ENCODE peak calls at places on chromosome 7, in ten cellular contexts. I, M, X, E, Q, C, V, W, Z and G are unnamed samples.

GRCh38 chr7:88835147-88835728 is 39.7 kb upstream of the TEX47 start:
- DNase-seq in I (no peak), M (no peak), X (no peak), E (peak; percentile 7), Q (peak; percentile 9), C (peak; percentile 7), V (peak; percentile 58), W (peak; percentile 20), Z (peak; percentile 87), G (peak; percentile 13)

GRCh38 chr7:2982831-2983230 is 60.8 kb downstream of the CARD11 start:
- DNase-seq in I (peak; percentile 56), M (no peak), X (peak; percentile 50), E (no peak), Q (peak; percentile 18), C (peak; percentile 84), V (no peak), W (no peak), Z (no peak), G (no peak)

GRCh38 chr7:137760111-137760510 is 86.7 kb downstream of the DGKI start:
- DNase-seq in I (no peak), M (no peak), X (no peak), E (no peak), Q (no peak), C (no peak), V (no peak), W (no peak), Z (no peak), G (no peak)

GRCh38 chr7:713488-714230 is 12.8 kb upstream of the DNAAF5 start:
- DNase-seq in I (no peak), M (no peak), X (no peak), E (no peak), Q (no peak), C (no peak), V (no peak), W (no peak), Z (no peak), G (no peak)

GRCh38 chr7:88465586-88465985 is 158.9 kb upstream of the STEAP4 start:
- DNase-seq in I (no peak), M (no peak), X (no peak), E (no peak), Q (no peak), C (no peak), V (no peak), W (no peak), Z (no peak), G (peak; percentile 31)

GRCh38 chr7:112252691-112253090 is 46.2 kb downstream of the ZNF277 start:
- DNase-seq in I (no peak), M (no peak), X (no peak), E (no peak), Q (no peak), C (no peak), V (no peak), W (no peak), Z (no peak), G (no peak)

GRCh38 chr7:42151309-42151708 is 85.7 kb downstream of the GLI3 start:
- DNase-seq in I (no peak), M (no peak), X (no peak), E (no peak), Q (no peak), C (no peak), V (no peak), W (no peak), Z (no peak), G (no peak)

GRCh38 chr7:99618726-99619125 is 2.0 kb downstream of the ZSCAN25 start:
- DNase-seq in I (no peak), M (no peak), X (no peak), E (no peak), Q (no peak), C (no peak), V (no peak), W (no peak), Z (peak; percentile 27), G (peak; percentile 98)

GRCh38 chr7:43757073-43757720 is 1.3 kb upstream of the BLVRA start:
- DNase-seq in I (no peak), M (no peak), X (no peak), E (no peak), Q (no peak), C (no peak), V (no peak), W (no peak), Z (no peak), G (no peak)

GRCh38 chr7:2711895-2712675 is 24.1 kb downstream of the AMZ1 start:
- DNase-seq in I (no peak), M (no peak), X (no peak), E (no peak), Q (no peak), C (no peak), V (no peak), W (no peak), Z (peak; percentile 22), G (no peak)

GRCh38 chr7:69677054-69677847 is 79.0 kb downstream of the AUTS2 start:
- DNase-seq in I (no peak), M (no peak), X (no peak), E (peak; percentile 1), Q (no peak), C (no peak), V (no peak), W (no peak), Z (peak; percentile 75), G (no peak)

GRCh38 chr7:2824678-2825461 is 19.2 kb downstream of the GNA12 start:
- DNase-seq in I (no peak), M (no peak), X (peak; percentile 17), E (no peak), Q (no peak), C (no peak), V (no peak), W (no peak), Z (peak; percentile 41), G (no peak)

GRCh38 chr7:31022726-31023125 is 29.4 kb upstream of the ADCYAP1R1 start:
- DNase-seq in I (no peak), M (no peak), X (no peak), E (no peak), Q (no peak), C (no peak), V (no peak), W (no peak), Z (peak; percentile 51), G (no peak)

GRCh38 chr7:33916357-33917081 is 11.2 kb downstream of the BMPER start:
- DNase-seq in I (no peak), M (no peak), X (no peak), E (no peak), Q (no peak), C (no peak), V (no peak), W (no peak), Z (no peak), G (no peak)

GRCh38 chr7:136050462-136050847 is 73.3 kb upstream of the MTPN start:
- DNase-seq in I (no peak), M (no peak), X (no peak), E (no peak), Q (no peak), C (no peak), V (no peak), W (no peak), Z (no peak), G (no peak)

DNA sequence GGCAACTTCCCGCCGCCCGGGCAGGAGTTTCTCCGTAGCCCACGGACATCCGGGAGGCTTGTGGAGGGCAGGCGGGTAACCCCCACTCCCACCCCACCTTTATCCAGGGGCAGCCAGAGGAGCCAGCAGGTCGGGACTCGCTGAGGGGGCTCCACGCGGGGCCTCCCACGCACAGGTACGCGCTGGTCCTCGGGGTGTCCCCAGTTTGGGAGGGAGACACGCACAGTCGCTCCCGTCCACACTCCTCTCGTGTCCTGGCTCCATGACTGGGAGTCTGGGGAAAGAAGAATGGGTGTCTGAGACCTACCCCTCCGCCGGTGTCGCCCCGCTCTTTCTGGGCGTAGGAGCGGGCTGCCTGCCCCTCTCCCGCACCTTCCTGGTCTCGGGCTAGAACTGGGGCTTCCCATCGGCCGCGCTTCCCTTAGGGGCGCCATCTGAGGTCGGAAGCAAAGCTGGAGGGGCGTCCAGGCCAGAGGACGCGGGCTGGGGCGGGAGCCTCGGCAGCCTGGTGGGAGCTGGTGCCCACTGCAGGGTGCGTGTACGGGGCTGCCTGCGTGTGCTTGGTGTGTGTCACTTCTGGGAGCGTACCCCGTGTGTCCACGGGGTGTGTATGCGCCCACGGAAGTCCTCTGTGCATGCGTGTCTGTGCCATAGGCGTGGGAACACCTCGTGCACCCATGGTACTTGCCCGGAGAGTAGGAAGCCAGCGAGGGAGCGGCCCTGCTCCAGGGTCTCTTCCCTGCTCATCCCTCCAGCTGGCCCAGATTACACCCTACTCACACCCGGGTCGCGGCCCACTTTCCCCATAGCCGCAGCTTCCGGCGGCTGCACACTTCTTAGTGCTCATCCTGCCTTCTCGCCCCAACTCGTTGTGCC is 73.0 kb upstream of the LEP start:
- DNase-seq in I (no peak), M (no peak), X (no peak), E (no peak), Q (no peak), C (no peak), V (no peak), W (no peak), Z (no peak), G (no peak)
- H3K27me3 ChIP-seq in I (peaks cover 33% of the 10 kb centered on the region), M (peaks cover 55% of the 10 kb centered on the region), X (peaks cover 4% of the 10 kb centered on the region), E (peaks cover 12% of the 10 kb centered on the region), Q (peaks cover 14% of the 10 kb centered on the region), C (peaks cover 14% of the 10 kb centered on the region), V (peaks cover 61% of the 10 kb centered on the region), W (no peaks in the 10 kb centered on the region), Z (no peaks in the 10 kb centered on the region), G (peaks cover 74% of the 10 kb centered on the region)

GRCh38 chr7:151094675-151095074 is 8.4 kb downstream of the AGAP3 start:
- DNase-seq in I (no peak), M (no peak), X (no peak), E (no peak), Q (no peak), C (no peak), V (no peak), W (no peak), Z (no peak), G (no peak)
- H3K4me1 ChIP-seq in I (no peaks in the 10 kb centered on the region), M (peaks cover 45% of the 10 kb centered on the region), X (no peaks in the 10 kb centered on the region), E (peaks cover 7% of the 10 kb centered on the region), Q (no peaks in the 10 kb centered on the region), C (no peaks in the 10 kb centered on the region), V (peaks cover 27% of the 10 kb centered on the region), W (no peaks in the 10 kb centered on the region), Z (no peaks in the 10 kb centered on the region), G (peaks cover 1% of the 10 kb centered on the region)

DNA sequence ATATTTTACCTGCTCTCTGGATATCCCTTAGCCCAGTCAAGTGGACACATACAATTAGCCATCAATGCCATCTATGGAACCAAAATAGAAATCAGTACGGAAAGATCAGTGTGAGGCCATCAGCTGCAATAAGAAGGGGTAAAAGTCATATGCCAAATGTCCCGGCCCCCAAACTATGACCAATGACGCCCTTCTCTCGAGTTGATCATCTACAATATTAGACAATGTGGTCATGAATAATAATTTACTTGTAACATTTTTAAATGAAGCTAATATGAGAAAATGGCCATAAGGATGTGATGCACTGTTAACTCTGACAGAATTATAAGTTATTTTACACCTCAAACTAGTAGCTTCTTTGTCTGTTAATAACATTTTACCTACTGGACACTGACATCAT is 589.0 kb downstream of the POM121L12 start:
- DNase-seq in I (no peak), M (no peak), X (no peak), E (no peak), Q (no peak), C (no peak), V (no peak), W (no peak), Z (no peak), G (no peak)
- H3K27me3 ChIP-seq in I (no peaks in the 10 kb centered on the region), M (no peaks in the 10 kb centered on the region), X (no peaks in the 10 kb centered on the region), E (no peaks in the 10 kb centered on the region), Q (no peaks in the 10 kb centered on the region), C (no peaks in the 10 kb centered on the region), V (no peaks in the 10 kb centered on the region), W (no peaks in the 10 kb centered on the region), Z (no peaks in the 10 kb centered on the region), G (no peaks in the 10 kb centered on the region)

DNA sequence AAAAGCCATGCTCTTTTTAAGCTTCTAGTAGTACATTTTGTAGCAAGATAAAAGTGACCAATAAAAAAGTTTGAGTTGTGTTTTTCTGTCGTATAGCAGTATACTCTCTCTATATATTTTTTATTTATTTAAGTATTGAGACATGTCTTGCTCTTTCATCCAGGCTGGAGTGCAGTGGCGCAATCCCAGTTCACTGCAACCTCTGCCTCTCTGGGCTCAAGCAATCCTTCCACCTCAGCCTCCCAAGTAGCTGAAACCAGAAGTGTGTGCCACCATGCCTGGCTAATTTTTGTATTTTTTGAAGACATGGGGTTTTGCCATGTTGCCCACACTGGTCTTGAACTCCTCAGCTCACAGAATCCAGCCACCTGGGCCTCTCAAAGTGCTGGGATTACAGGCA is 2.8 kb downstream of the SUGCT start:
- DNase-seq in I (no peak), M (no peak), X (no peak), E (no peak), Q (no peak), C (no peak), V (no peak), W (no peak), Z (no peak), G (no peak)
- H3K4me1 ChIP-seq in I (peaks cover 17% of the 10 kb centered on the region), M (peaks cover 19% of the 10 kb centered on the region), X (no peaks in the 10 kb centered on the region), E (peaks cover 5% of the 10 kb centered on the region), Q (no peaks in the 10 kb centered on the region), C (peaks cover 20% of the 10 kb centered on the region), V (peaks cover 14% of the 10 kb centered on the region), W (no peaks in the 10 kb centered on the region), Z (peaks cover 13% of the 10 kb centered on the region), G (peaks cover 3% of the 10 kb centered on the region)